ENCODE peak calls at places on chromosomes 6 and 20, in five cellular contexts. A is mesothelial cell of epicardium, Z is GM13976, L is transverse colon, T is HFFc6. K is an unnamed sample.

GRCh38 chr20:39312107-39312506 is 350.0 kb downstream of the DHX35 start:
- DNase-seq in A (no peak), Z (no peak), L (no peak), T (no peak), K (no peak)

GRCh38 chr20:64224344-64225165 is 31.0 kb upstream of the PCMTD2 start:
- DNase-seq in A (no peak), Z (no peak), L (no peak), T (peak; percentile 93), K (peak; percentile 38)

GRCh38 chr6:28988536-28989415 is 16.3 kb downstream of the ZNF311 start:
- DNase-seq in A (peak; percentile 85), Z (peak; percentile 68), L (peak; percentile 52), T (no peak), K (no peak)

GRCh38 chr20:38219006-38219950 is 41.3 kb downstream of the KIAA1755 start:
- DNase-seq in A (no peak), Z (no peak), L (no peak), T (no peak), K (no peak)

GRCh38 chr6:43730634-43731033 is 39.4 kb upstream of the VEGFA start:
- DNase-seq in A (no peak), Z (no peak), L (no peak), T (no peak), K (no peak)

GRCh38 chr6:63347599-63347998 is 27.8 kb upstream of the LGSN start:
- DNase-seq in A (no peak), Z (no peak), L (no peak), T (peak; percentile 91), K (peak; percentile 83)

GRCh38 chr20:62088258-62089127 is 22.8 kb upstream of the TAF4 start:
- DNase-seq in A (no peak), Z (no peak), L (peak; percentile 34), T (peak; percentile 92), K (peak; percentile 98)

GRCh38 chr6:138654715-138655634 is 118.6 kb upstream of the CCDC28A start:
- DNase-seq in A (no peak), Z (peak; percentile 60), L (no peak), T (peak; percentile 5), K (peak; percentile 3)

GRCh38 chr20:9442858-9443257 is 71.5 kb upstream of the LAMP5 start:
- DNase-seq in A (no peak), Z (peak; percentile 3), L (no peak), T (peak; percentile 50), K (peak; percentile 38)

DNA sequence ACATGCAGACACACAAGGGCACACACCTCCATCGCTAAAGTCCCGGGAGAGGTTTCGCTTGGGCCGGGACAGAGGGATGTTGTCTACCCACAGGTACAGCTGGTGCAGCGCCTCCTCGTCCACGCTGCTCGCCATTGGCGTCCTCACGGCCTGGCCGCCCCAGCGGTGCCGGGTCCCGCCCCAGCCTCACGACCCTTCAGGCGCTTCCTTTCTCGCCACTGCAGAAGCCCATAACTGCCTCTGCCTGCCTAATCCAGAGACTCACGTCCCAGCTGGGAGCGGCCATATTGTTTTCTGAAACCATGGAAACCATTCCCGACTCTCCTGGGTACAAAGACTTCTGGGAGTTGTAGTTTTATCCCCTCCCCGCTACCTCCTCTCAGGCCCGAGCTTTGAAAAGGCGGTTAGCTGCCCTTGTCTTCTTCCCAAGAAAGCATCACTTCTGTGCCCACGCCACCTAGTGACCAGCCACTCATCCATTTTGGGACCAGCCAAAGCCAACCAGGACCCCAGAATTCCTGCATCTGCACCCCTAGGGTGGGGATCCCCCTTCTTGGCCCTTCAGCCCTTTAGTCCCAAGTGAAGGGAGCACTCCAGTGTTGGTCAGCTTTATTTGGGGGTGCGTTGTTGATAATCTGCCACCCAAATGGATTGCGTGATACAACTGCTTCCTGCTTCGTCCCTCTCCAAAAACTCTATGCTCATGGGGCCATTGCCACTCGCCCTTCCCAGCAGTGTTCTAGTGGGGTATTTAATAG is at the start of gene SPEF1:
- DNase-seq in A (peak; percentile 64), Z (peak; percentile 88), L (peak; percentile 79), T (peak; percentile 96), K (peak; percentile 98)
- TF ChIP-seq CTCF in A (peak; percentile 28), Z (peak; percentile 34), L (peak; percentile 28), T (peak; percentile 81), K (peak; percentile 91)

GRCh38 chr20:46939031-46939430 is 44.4 kb downstream of the EYA2 start:
- DNase-seq in A (no peak), Z (no peak), L (no peak), T (peak; percentile 22), K (peak; percentile 38)
- TF ChIP-seq CTCF in A (peak; percentile 33), Z (no peak), L (no peak), T (peak; percentile 60), K (peak; percentile 48)

GRCh38 chr6:2158596-2159271 is 86.7 kb downstream of the GMDS start:
- DNase-seq in A (no peak), Z (no peak), L (no peak), T (no peak), K (peak; percentile 25)
- TF ChIP-seq CTCF in A (peak; percentile 46), Z (no peak), L (no peak), T (peak; percentile 73), K (peak; percentile 52)

DNA sequence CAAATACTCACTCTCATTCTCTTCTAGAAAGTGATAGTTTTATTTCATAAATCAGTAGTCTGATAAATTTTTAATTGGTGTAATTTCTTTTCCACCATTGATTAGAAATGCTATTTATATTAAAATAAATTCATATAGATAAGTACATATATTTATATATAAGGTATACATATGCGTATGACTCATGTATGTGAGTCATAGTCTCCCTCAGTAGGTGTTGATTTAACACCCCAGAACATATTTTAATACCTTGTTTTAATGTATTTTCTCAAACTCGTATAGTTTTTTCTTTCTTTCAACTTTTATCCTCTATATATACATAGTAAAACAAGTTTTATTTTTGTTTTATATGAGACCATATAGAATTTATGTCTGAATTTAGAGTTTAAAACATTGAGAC is 130.4 kb downstream of the PLG start:
- DNase-seq in A (no peak), Z (no peak), L (no peak), T (no peak), K (no peak)
- TF ChIP-seq CTCF in A (no peak), Z (no peak), L (no peak), T (no peak), K (no peak)

K was measured in PC-3.